ENCODE peak calls at places on chromosomes 13 and 19, in ten cellular contexts. One of them, this sample, is unnamed.

GRCh38 chr19:39160523-39160861 is 34.9 kb downstream of the PAK4 start:
- DNase-seq in activated effector memory CD4-positive, alpha-beta T cell treated with anti-CD3 and anti-CD28 coated beads, Interleukin-2, amount 50 U/mL, for 16 hours: no peak
- DNase-seq in ovary: peak; percentile 79
- DNase-seq in IMR-90: peak; percentile 72
- DNase-seq in spleen: no peak
- DNase-seq in hypothalamus: no peak
- DNase-seq in ELF-1: no peak
- DNase-seq in activated T-helper 2 cell treated with anti-CD3 and anti-CD28 coated beads, Interferon-gamma antibody, Interleukin-2, Interleukin-4, amounts not matched to agents 10 μg/mL and 5 μg/mL and 100 μg/mL, durations not matched to agents 14 hours and 24 hours and 36 hours: no peak
- DNase-seq in LoVo: no peak
- DNase-seq in lower leg skin: peak; percentile 52
- DNase-seq in this sample: no peak

GRCh38 chr19:35458821-35459391 is 10.8 kb downstream of the FFAR2 start:
- DNase-seq in activated effector memory CD4-positive, alpha-beta T cell treated with anti-CD3 and anti-CD28 coated beads, Interleukin-2, amount 50 U/mL, for 16 hours: no peak
- DNase-seq in ovary: no peak
- DNase-seq in IMR-90: no peak
- DNase-seq in spleen: peak; percentile 86
- DNase-seq in hypothalamus: no peak
- DNase-seq in ELF-1: no peak
- DNase-seq in activated T-helper 2 cell treated with anti-CD3 and anti-CD28 coated beads, Interferon-gamma antibody, Interleukin-2, Interleukin-4, amounts not matched to agents 10 μg/mL and 5 μg/mL and 100 μg/mL, durations not matched to agents 14 hours and 24 hours and 36 hours: no peak
- DNase-seq in LoVo: no peak
- DNase-seq in lower leg skin: no peak
- DNase-seq in this sample: peak; percentile 90

GRCh38 chr19:1113278-1113985 is 9.6 kb downstream of the GPX4 start:
- DNase-seq in activated effector memory CD4-positive, alpha-beta T cell treated with anti-CD3 and anti-CD28 coated beads, Interleukin-2, amount 50 U/mL, for 16 hours: peak; percentile 91
- DNase-seq in ovary: peak; percentile 98
- DNase-seq in IMR-90: peak; percentile 94
- DNase-seq in spleen: peak; percentile 96
- DNase-seq in hypothalamus: peak; percentile 68
- DNase-seq in ELF-1: peak; percentile 91
- DNase-seq in activated T-helper 2 cell treated with anti-CD3 and anti-CD28 coated beads, Interferon-gamma antibody, Interleukin-2, Interleukin-4, amounts not matched to agents 10 μg/mL and 5 μg/mL and 100 μg/mL, durations not matched to agents 14 hours and 24 hours and 36 hours: peak; percentile 75
- DNase-seq in LoVo: peak; percentile 58
- DNase-seq in lower leg skin: peak; percentile 89
- DNase-seq in this sample: peak; percentile 49

GRCh38 chr13:70502944-70503343 is 394.7 kb upstream of the KLHL1 start:
- DNase-seq in activated effector memory CD4-positive, alpha-beta T cell treated with anti-CD3 and anti-CD28 coated beads, Interleukin-2, amount 50 U/mL, for 16 hours: no peak
- DNase-seq in ovary: no peak
- DNase-seq in IMR-90: no peak
- DNase-seq in spleen: no peak
- DNase-seq in hypothalamus: no peak
- DNase-seq in ELF-1: no peak
- DNase-seq in activated T-helper 2 cell treated with anti-CD3 and anti-CD28 coated beads, Interferon-gamma antibody, Interleukin-2, Interleukin-4, amounts not matched to agents 10 μg/mL and 5 μg/mL and 100 μg/mL, durations not matched to agents 14 hours and 24 hours and 36 hours: no peak
- DNase-seq in LoVo: no peak
- DNase-seq in lower leg skin: no peak
- DNase-seq in this sample: no peak

GRCh38 chr19:10858204-10858828 is 10.1 kb downstream of the C19orf38 start:
- DNase-seq in activated effector memory CD4-positive, alpha-beta T cell treated with anti-CD3 and anti-CD28 coated beads, Interleukin-2, amount 50 U/mL, for 16 hours: peak; percentile 73
- DNase-seq in ovary: no peak
- DNase-seq in IMR-90: no peak
- DNase-seq in spleen: no peak
- DNase-seq in hypothalamus: no peak
- DNase-seq in ELF-1: no peak
- DNase-seq in activated T-helper 2 cell treated with anti-CD3 and anti-CD28 coated beads, Interferon-gamma antibody, Interleukin-2, Interleukin-4, amounts not matched to agents 10 μg/mL and 5 μg/mL and 100 μg/mL, durations not matched to agents 14 hours and 24 hours and 36 hours: no peak
- DNase-seq in LoVo: no peak
- DNase-seq in lower leg skin: no peak
- DNase-seq in this sample: no peak

GRCh38 chr19:17739121-17739875 is 12.0 kb upstream of the FCHO1 start:
- DNase-seq in activated effector memory CD4-positive, alpha-beta T cell treated with anti-CD3 and anti-CD28 coated beads, Interleukin-2, amount 50 U/mL, for 16 hours: no peak
- DNase-seq in ovary: peak; percentile 64
- DNase-seq in IMR-90: no peak
- DNase-seq in spleen: peak; percentile 88
- DNase-seq in hypothalamus: no peak
- DNase-seq in ELF-1: no peak
- DNase-seq in activated T-helper 2 cell treated with anti-CD3 and anti-CD28 coated beads, Interferon-gamma antibody, Interleukin-2, Interleukin-4, amounts not matched to agents 10 μg/mL and 5 μg/mL and 100 μg/mL, durations not matched to agents 14 hours and 24 hours and 36 hours: no peak
- DNase-seq in LoVo: no peak
- DNase-seq in lower leg skin: no peak
- DNase-seq in this sample: peak; percentile 67

GRCh38 chr13:99471231-99472202 is 29.8 kb upstream of the TM9SF2 start:
- DNase-seq in activated effector memory CD4-positive, alpha-beta T cell treated with anti-CD3 and anti-CD28 coated beads, Interleukin-2, amount 50 U/mL, for 16 hours: no peak
- DNase-seq in ovary: no peak
- DNase-seq in IMR-90: peak; percentile 30
- DNase-seq in spleen: no peak
- DNase-seq in hypothalamus: no peak
- DNase-seq in ELF-1: no peak
- DNase-seq in activated T-helper 2 cell treated with anti-CD3 and anti-CD28 coated beads, Interferon-gamma antibody, Interleukin-2, Interleukin-4, amounts not matched to agents 10 μg/mL and 5 μg/mL and 100 μg/mL, durations not matched to agents 14 hours and 24 hours and 36 hours: no peak
- DNase-seq in LoVo: no peak
- DNase-seq in lower leg skin: no peak
- DNase-seq in this sample: no peak

GRCh38 chr13:99655351-99656091 is 154.2 kb downstream of the TM9SF2 start:
- DNase-seq in activated effector memory CD4-positive, alpha-beta T cell treated with anti-CD3 and anti-CD28 coated beads, Interleukin-2, amount 50 U/mL, for 16 hours: peak; percentile 73
- DNase-seq in ovary: no peak
- DNase-seq in IMR-90: peak; percentile 24
- DNase-seq in spleen: no peak
- DNase-seq in hypothalamus: no peak
- DNase-seq in ELF-1: no peak
- DNase-seq in activated T-helper 2 cell treated with anti-CD3 and anti-CD28 coated beads, Interferon-gamma antibody, Interleukin-2, Interleukin-4, amounts not matched to agents 10 μg/mL and 5 μg/mL and 100 μg/mL, durations not matched to agents 14 hours and 24 hours and 36 hours: no peak
- DNase-seq in LoVo: no peak
- DNase-seq in lower leg skin: no peak
- DNase-seq in this sample: no peak

This sample was measured in NCI-H1694.